ENCODE peak calls at places on chromosome 16, in six cellular contexts. F is AG10803; E is tibial artery; T is CD8-positive, alpha-beta T cell; O is dorsolateral prefrontal cortex; Y is astrocyte of the cerebellum. R is an unnamed sample.

GRCh38 chr16:592518-593306 is 2.8 kb downstream of the RAB40C start:
- DNase-seq in F (peak), O (peak), T (no peak), E (no peak), Y (no peak), R (peak)

GRCh38 chr16:578870-579405 is 9.2 kb downstream of the PIGQ start:
- DNase-seq in F (peak), E (peak), Y (no peak), T (peak), O (no peak), R (peak)

GRCh38 chr16:65621640-65622039 is 499.8 kb upstream of the CDH11 start:
- DNase-seq in E (no peak), T (no peak), Y (no peak), F (no peak), O (no peak), R (no peak)

GRCh38 chr16:85940214-85940613 is 41.3 kb downstream of the IRF8 start:
- DNase-seq in T (no peak), F (no peak), Y (no peak), E (no peak), O (no peak), R (no peak)

GRCh38 chr16:67164599-67165061 is at the start of gene HSF4:
- DNase-seq in E (peak), O (no peak), Y (no peak), T (no peak), F (no peak), R (peak)

GRCh38 chr16:75105306-75106061 is 11.1 kb downstream of the LDHD start:
- DNase-seq in F (peak), E (no peak), T (no peak), O (no peak), Y (no peak), R (peak)

GRCh38 chr16:3065069-3065741 is at the start of gene IL32:
- DNase-seq in T (no peak), Y (peak), F (peak), E (no peak), O (no peak), R (peak)

GRCh38 chr16:66003196-66003595 is 363.3 kb upstream of the CDH5 start:
- DNase-seq in E (no peak), Y (no peak), O (no peak), F (peak), T (no peak), R (no peak)

GRCh38 chr16:68206224-68206623 is 29.7 kb downstream of the ESRP2 start:
- DNase-seq in Y (no peak), O (no peak), E (no peak), T (no peak), F (no peak), R (no peak)

GRCh38 chr16:81399909-81400308 is 44.7 kb upstream of the CMIP start:
- DNase-seq in Y (no peak), F (no peak), T (no peak), O (no peak), E (peak), R (no peak)

GRCh38 chr16:11361751-11362742 is 16.8 kb downstream of the RMI2 start:
- DNase-seq in F (no peak), T (no peak), E (no peak), Y (no peak), O (no peak), R (no peak)

GRCh38 chr16:10338426-10338825 is 47.4 kb upstream of the ATF7IP2 start:
- DNase-seq in T (no peak), F (no peak), Y (peak), E (no peak), O (peak), R (no peak)

GRCh38 chr16:14600164-14600563 is 29.9 kb downstream of the PARN start:
- DNase-seq in T (no peak), F (peak), O (no peak), E (no peak), Y (peak), R (no peak)

GRCh38 chr16:397135-397661 is at the start of gene NME4:
- DNase-seq in Y (no peak), F (no peak), T (no peak), E (no peak), O (no peak), R (no peak)

GRCh38 chr16:49756971-49757743 is 98.8 kb downstream of the ZNF423 start:
- DNase-seq in T (no peak), O (no peak), Y (peak), F (no peak), E (no peak), R (no peak)

GRCh38 chr16:11114366-11115164 is 141.4 kb downstream of the SOCS1 start:
- DNase-seq in F (no peak), Y (no peak), T (no peak), O (no peak), E (peak), R (no peak)

GRCh38 chr16:50282955-50283631 is 16.7 kb downstream of the ADCY7 start:
- DNase-seq in F (no peak), O (no peak), Y (no peak), T (no peak), E (no peak), R (peak)

GRCh38 chr16:20347666-20348364 is 4.7 kb downstream of the UMOD start:
- DNase-seq in O (no peak), T (no peak), E (no peak), F (no peak), Y (no peak), R (no peak)

GRCh38 chr16:11232852-11233726 is 22.9 kb downstream of the SOCS1 start:
- DNase-seq in F (no peak), E (no peak), O (no peak), T (peak), Y (no peak), R (no peak)

GRCh38 chr16:75262800-75263127 is 11.3 kb upstream of the BCAR1 start:
- DNase-seq in T (no peak), E (no peak), O (no peak), Y (no peak), F (no peak), R (peak)

GRCh38 chr16:64356267-64356666 is 765.6 kb downstream of the CDH11 start:
- DNase-seq in F (peak), O (no peak), E (no peak), Y (peak), T (no peak), R (no peak)

GRCh38 chr16:11194913-11195312 is 61.1 kb downstream of the SOCS1 start:
- DNase-seq in O (no peak), E (no peak), T (no peak), Y (no peak), F (no peak), R (no peak)

GRCh38 chr16:22188595-22189442 is 17.3 kb upstream of the EEF2K start:
- DNase-seq in O (peak), Y (peak), T (peak), E (peak), F (peak), R (peak)

GRCh38 chr16:72434159-72434558 is 262.2 kb upstream of the PMFBP1 start:
- DNase-seq in E (no peak), F (peak), O (no peak), Y (peak), T (no peak), R (no peak)

GRCh38 chr16:27445502-27446175 is 43.7 kb downstream of the IL21R start:
- DNase-seq in F (no peak), Y (no peak), O (peak), E (peak), T (no peak), R (no peak)

GRCh38 chr16:25066747-25067631 is 44.6 kb upstream of the LCMT1 start:
- DNase-seq in E (peak), Y (peak), F (peak), O (peak), T (peak), R (peak)

GRCh38 chr16:75079346-75079926 is 37.1 kb downstream of the LDHD start:
- DNase-seq in O (no peak), T (no peak), F (no peak), E (no peak), Y (no peak), R (no peak)

GRCh38 chr16:84594725-84595038 is 23.2 kb downstream of the COTL1 start:
- DNase-seq in F (no peak), T (no peak), O (no peak), Y (no peak), E (no peak), R (no peak)
- H3K4me3 ChIP-seq in F (no peak), T (peak), O (no peak), Y (no peak), E (no peak), R (no peak)

GRCh38 chr16:18804540-18804939 is 3.2 kb upstream of the ARL6IP1 start:
- DNase-seq in E (no peak), T (no peak), Y (no peak), O (no peak), F (no peak), R (no peak)
- H3K4me3 ChIP-seq in E (no peak), T (no peak), Y (no peak), O (no peak), F (no peak), R (no peak)

GRCh38 chr16:69443809-69444611 is 19.6 kb downstream of the CYB5B start:
- DNase-seq in O (no peak), Y (no peak), T (no peak), E (no peak), F (peak), R (no peak)

GRCh38 chr16:69448470-69449193 is 24.2 kb downstream of the CYB5B start:
- DNase-seq in Y (no peak), O (no peak), E (no peak), T (no peak), F (peak), R (no peak)

GRCh38 chr16:69440236-69440635 is 15.8 kb downstream of the CYB5B start:
- DNase-seq in O (no peak), E (no peak), T (no peak), Y (no peak), F (no peak), R (no peak)

GRCh38 chr16:69444873-69445517 is 20.6 kb downstream of the CYB5B start:
- DNase-seq in O (no peak), Y (no peak), E (no peak), F (peak), T (no peak), R (no peak)
- H3K4me3 ChIP-seq in O (peak), Y (peak), E (peak), F (peak), T (peak), R (peak)

DNA sequence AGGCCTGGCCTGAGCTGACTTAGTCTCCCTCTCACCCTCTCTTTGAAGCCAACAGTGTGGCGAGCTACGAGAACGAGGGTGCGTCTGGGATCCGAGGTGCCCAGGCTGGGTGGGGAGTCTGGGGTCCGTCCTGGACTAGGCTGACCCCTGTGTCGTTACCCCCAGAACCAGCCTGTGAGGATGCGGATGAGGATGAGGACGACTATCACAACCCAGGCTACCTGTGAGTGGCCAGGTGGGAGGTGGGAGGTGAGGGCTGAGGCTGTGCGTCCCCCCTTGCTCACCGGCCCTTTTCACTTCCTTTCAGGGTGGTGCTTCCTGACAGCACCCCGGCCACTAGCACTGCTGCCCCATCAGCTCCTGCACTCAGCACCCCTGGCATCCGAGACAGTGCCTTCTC is 1.6 kb downstream of the LAT start:
- DNase-seq in T (no peak), O (no peak), F (no peak), Y (no peak), E (no peak), R (no peak)
- H3K4me3 ChIP-seq in T (peak), O (no peak), F (no peak), Y (no peak), E (no peak), R (no peak)

DNA sequence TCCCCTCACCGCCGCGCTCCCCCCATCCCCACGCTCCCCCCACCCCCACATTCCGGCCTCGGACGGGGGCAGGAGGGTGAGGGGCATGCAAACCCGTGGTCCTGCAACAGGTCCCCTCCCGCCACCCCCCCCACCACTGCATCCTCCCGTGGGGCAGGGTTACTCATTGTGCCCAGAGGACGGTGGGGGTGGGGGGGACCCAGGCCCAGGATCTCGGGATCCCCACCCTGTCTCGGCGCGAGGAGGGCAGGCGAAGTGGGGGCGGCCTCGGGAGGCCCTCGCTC is 8.5 kb downstream of the SLC22A31 start:
- DNase-seq in O (no peak), Y (no peak), T (no peak), E (no peak), F (no peak), R (no peak)
- H3K4me3 ChIP-seq in O (no peak), Y (peak), T (peak), E (peak), F (peak), R (peak)

DNA sequence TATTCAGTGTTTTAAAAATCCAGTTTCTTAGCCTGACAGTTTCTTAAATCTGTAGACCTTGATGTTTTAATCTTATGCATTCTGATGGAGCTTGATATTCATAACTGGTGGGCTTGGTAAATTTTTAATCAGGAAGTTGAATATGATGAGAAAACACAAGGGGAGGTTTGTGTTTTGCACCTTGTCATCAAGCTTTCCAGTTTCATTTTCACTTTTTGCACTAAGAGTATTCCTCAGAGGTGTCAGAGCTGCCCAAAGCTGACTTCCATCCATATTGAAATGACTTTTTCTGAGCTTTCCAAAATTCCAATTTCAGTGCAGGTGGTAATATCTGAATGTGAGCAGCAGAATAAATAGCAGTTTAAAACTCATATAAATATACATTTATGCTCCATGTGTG is 555.0 kb upstream of the RBFOX1 start:
- DNase-seq in T (no peak), E (no peak), O (no peak), Y (no peak), F (no peak), R (no peak)
- H3K4me3 ChIP-seq in T (no peak), E (no peak), O (no peak), Y (no peak), F (no peak), R (no peak)

DNA sequence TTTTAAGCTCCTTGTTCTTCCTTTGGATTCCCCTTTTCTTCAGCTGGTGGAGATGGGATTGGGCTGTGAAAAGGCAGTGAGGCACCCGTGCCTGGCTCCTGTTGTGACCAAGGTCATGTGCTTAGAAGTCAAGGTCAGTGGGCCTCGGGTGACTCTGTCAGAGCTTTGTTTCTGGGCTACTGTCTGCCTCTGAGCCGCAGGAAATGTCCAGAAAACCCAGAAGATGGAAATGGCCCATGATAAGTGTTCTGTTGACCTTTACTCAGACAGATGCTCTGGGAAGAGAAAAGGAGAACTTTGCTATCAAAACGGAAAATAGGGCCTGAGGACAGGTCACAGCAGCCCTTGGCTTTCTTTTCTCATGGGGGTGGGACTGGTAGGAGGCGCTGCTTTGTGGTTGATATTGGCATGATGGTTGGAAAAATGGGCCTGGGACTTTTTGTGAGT is 2.9 kb downstream of the ABCC1 start:
- DNase-seq in E (no peak), O (no peak), T (no peak), Y (no peak), F (no peak), R (no peak)
- H3K4me3 ChIP-seq in E (no peak), O (no peak), T (no peak), Y (peak), F (no peak), R (no peak)

GRCh38 chr16:2003231-2003826 is 6.3 kb downstream of the ZNF598 start:
- DNase-seq in F (no peak), E (no peak), O (no peak), T (no peak), Y (no peak), R (no peak)
- H3K4me3 ChIP-seq in F (no peak), E (no peak), O (no peak), T (no peak), Y (no peak), R (no peak)